ENCODE peak calls at places on chromosome 3, in four cellular contexts. W is esophagus muscularis mucosa, D is heart left ventricle, M is tibial nerve. V is an unnamed sample.

GRCh38 chr3:55333041-55333440 is 154.1 kb downstream of the WNT5A start:
- DNase-seq in W (no peak), D (no peak), M (no peak), V (no peak)

GRCh38 chr3:156298938-156299337 is 178.6 kb downstream of the KCNAB1 start:
- DNase-seq in W (no peak), D (peak; percentile 68), M (peak; percentile 25), V (peak; percentile 41)

GRCh38 chr3:192727032-192727847 is at the start of gene FGF12:
- DNase-seq in W (no peak), D (peak; percentile 90), M (peak; percentile 15), V (no peak)

GRCh38 chr3:148331111-148331818 is 366.4 kb upstream of the AGTR1 start:
- DNase-seq in W (no peak), D (no peak), M (no peak), V (no peak)

GRCh38 chr3:143775401-143775970 is 72.8 kb downstream of the SLC9A9 start:
- DNase-seq in W (no peak), D (no peak), M (no peak), V (no peak)

GRCh38 chr3:80994085-80994665 is 767.3 kb downstream of the GBE1 start:
- DNase-seq in W (no peak), D (no peak), M (no peak), V (no peak)

GRCh38 chr3:172717493-172718088 is 6.7 kb upstream of the NCEH1 start:
- DNase-seq in W (peak; percentile 12), D (no peak), M (no peak), V (no peak)

GRCh38 chr3:123688241-123688747 is 103.4 kb upstream of the HACD2 start:
- DNase-seq in W (no peak), D (no peak), M (no peak), V (no peak)

GRCh38 chr3:193134895-193135294 is 106.1 kb upstream of the PLAAT1 start:
- DNase-seq in W (no peak), D (no peak), M (no peak), V (no peak)

GRCh38 chr3:42638339-42638842 is 15.1 kb upstream of the ZBTB47 start:
- DNase-seq in W (no peak), D (no peak), M (no peak), V (no peak)

GRCh38 chr3:185276415-185276814 is 22.6 kb upstream of the EHHADH start:
- DNase-seq in W (no peak), D (no peak), M (no peak), V (no peak)

GRCh38 chr3:129595544-129596193 is 10.8 kb downstream of the PLXND1 start:
- DNase-seq in W (no peak), D (no peak), M (no peak), V (no peak)
- H3K4me1 ChIP-seq in W (peaks cover 84% of the 10 kb centered on the region), D (peaks cover 100% of the 10 kb centered on the region), M (peaks cover 90% of the 10 kb centered on the region), V (peaks cover 83% of the 10 kb centered on the region)

GRCh38 chr3:141395005-141395589 is 26.8 kb downstream of the ZBTB38 start:
- DNase-seq in W (no peak), D (no peak), M (no peak), V (no peak)

GRCh38 chr3:141394560-141394959 is 26.3 kb downstream of the ZBTB38 start:
- DNase-seq in W (no peak), D (no peak), M (no peak), V (no peak)

GRCh38 chr3:141392416-141392815 is 24.1 kb downstream of the ZBTB38 start:
- DNase-seq in W (no peak), D (no peak), M (no peak), V (no peak)

GRCh38 chr3:141392018-141392370 is 23.7 kb downstream of the ZBTB38 start:
- DNase-seq in W (no peak), D (no peak), M (no peak), V (no peak)

DNA sequence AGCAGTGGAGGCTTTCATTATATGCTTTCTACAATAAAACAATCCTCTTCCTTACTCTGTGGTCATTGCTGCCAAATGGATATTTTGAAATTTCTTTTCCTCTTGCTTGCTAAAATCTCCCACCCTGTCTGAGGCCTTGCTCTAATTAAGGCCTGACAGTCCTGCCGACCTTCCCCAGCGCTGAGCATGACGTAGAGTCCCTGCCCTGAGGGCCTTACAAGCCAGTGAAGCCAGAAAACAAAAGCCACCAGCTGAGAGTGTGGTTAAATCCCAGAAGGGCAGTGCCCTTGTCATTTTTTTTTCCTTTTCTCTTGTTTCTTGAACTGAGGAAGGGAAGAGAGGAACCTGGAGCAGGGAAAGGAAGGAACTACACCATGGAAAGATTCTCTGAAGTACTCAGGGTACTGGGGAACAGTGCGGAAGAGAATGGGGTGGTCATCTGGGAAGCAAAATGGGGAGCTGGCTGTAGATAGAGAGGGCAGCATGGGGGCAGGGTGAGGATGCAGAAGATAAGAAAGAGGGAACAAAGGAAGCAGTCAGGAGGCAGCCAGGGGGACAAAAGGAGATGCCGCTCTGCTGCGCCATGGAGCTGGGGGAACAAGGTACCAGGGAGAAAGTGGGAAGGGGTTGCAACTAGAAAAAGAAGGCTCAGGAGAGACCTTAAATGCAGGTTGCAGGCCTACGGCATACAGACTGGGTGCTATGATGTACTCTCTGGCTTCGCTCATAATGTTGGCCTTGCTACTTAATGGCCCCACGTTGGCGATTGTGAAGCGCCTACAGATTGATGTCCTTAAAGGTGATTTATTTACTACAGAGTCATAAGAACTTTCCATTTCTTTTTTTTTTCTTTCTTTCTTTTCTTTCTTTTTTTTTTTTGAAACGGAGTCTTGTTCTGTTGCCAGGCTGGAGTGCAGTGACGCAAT is 25.1 kb downstream of the ZBTB38 start:
- DNase-seq in W (no peak), D (no peak), M (no peak), V (no peak)
- H3K27ac ChIP-seq in W (peak overlapping the region; percentile 14), D (no peak overlapping the region), M (peak overlapping the region; percentile 34), V (no peak overlapping the region)

GRCh38 chr3:111164621-111165020 is 93.0 kb downstream of the NECTIN3 start:
- DNase-seq in W (no peak), D (no peak), M (no peak), V (no peak)
- TF ChIP-seq POLR2A in W (no peak), D (no peak), M (no peak), V (no peak)

GRCh38 chr3:157837341-157837740 is 268.9 kb downstream of the SHOX2 start:
- DNase-seq in W (no peak), D (no peak), M (no peak), V (no peak)
- H3K4me1 ChIP-seq in W (no peaks in the 10 kb centered on the region), D (no peaks in the 10 kb centered on the region), M (no peaks in the 10 kb centered on the region), V (no peaks in the 10 kb centered on the region)

GRCh38 chr3:179149239-179149887 is 1.2 kb downstream of the PIK3CA start:
- DNase-seq in W (no peak), D (no peak), M (no peak), V (no peak)

GRCh38 chr3:179146911-179147570 is 1.1 kb upstream of the PIK3CA start:
- DNase-seq in W (no peak), D (no peak), M (no peak), V (no peak)

GRCh38 chr3:179149951-179150350 is 1.8 kb downstream of the PIK3CA start:
- DNase-seq in W (no peak), D (no peak), M (no peak), V (no peak)

GRCh38 chr3:179148446-179149238 is 485 bp downstream of the PIK3CA start:
- DNase-seq in W (no peak), D (peak; percentile 79), M (peak; percentile 17), V (peak; percentile 13)

DNA sequence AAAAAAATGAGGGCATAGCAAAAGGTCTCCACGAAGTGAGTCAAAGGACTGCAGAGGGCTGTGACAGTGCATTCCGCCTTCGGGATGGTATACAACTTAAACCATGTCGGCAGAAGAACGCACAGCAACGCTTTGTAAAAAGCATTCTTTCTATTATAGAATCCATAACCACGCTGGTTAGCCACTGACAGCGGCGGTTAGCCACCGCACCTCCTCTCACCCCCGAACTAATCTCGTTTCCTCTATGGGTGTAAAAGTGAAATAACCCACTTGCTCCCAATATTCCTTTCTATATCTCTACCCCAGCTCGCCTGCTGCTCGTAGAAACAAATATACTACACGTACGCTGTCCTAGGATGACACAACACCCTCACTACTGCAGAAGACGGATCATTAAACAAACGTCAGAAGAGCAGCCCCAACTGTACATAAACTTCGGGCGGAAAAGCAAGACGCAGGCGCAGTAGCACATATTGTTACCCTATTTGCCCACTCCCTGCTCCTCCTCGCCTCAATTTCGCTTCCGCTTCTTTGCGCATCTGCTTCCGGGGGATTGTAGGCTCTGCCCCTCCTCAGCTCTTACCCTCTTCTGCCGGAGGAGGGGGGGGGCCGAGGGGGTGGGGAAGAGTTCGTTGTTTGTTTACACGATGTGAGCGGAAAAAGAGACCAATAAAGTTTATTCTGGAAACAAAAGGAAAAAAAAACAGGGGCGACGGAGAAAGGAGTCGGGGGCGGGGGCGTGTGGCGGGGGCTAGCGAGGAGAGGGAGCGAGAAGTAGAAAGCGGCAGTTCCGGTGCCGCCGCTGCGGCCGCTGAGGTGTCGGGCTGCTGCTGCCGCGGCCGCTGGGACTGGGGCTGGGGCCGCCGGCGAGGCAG is at the start of gene PIK3CA:
- DNase-seq in W (peak; percentile 98), D (peak; percentile 94), M (peak; percentile 88), V (peak; percentile 97)
- H3K27ac ChIP-seq in W (peak within 1 kb of the TSS; percentile 91), D (peak within 1 kb of the TSS; percentile 99), M (peak within 1 kb of the TSS; percentile 99), V (peak within 1 kb of the TSS; percentile 98)

V was measured in gastrocnemius medialis.